ENCODE peak calls at places on chromosomes 11 and 22, in eight cellular contexts. G is Kasumi-1; X is cardiac fibroblast; B is RPMI7951; I is CD8-positive, alpha-beta memory T cell; D is hypothalamus; C is foreskin melanocyte; L is effector memory CD8-positive, alpha-beta T cell. W is an unnamed sample.

GRCh38 chr11:8309862-8310261 is 46.2 kb upstream of the LMO1 start:
- DNase-seq in C (no peak), G (no peak), D (no peak), X (no peak), L (no peak), B (no peak), I (no peak), W (no peak)

GRCh38 chr11:108511851-108512474 is 13.8 kb upstream of the POGLUT3 start:
- DNase-seq in X (peak), L (no peak), B (peak), G (no peak), C (peak), I (no peak), D (no peak), W (no peak)

GRCh38 chr11:279966-280761 is 2.0 kb downstream of the NLRP6 start:
- DNase-seq in L (no peak), C (no peak), G (peak), B (no peak), I (no peak), D (no peak), X (peak), W (peak)

GRCh38 chr22:35392357-35392756 is 7.6 kb upstream of the MCM5 start:
- DNase-seq in L (no peak), D (no peak), X (no peak), G (no peak), C (no peak), I (no peak), B (no peak), W (no peak)

GRCh38 chr11:12800032-12800671 is 125.9 kb downstream of the TEAD1 start:
- DNase-seq in C (no peak), B (peak), L (no peak), G (no peak), X (peak), I (no peak), D (no peak), W (no peak)

GRCh38 chr11:68774188-68774585 is 22.9 kb upstream of the TESMIN start:
- DNase-seq in I (no peak), X (no peak), G (no peak), D (no peak), B (no peak), L (no peak), C (no peak), W (no peak)

GRCh38 chr11:45665206-45665932 is at the start of gene CHST1:
- DNase-seq in L (no peak), C (no peak), X (no peak), B (peak), D (peak), G (no peak), I (no peak), W (peak)

GRCh38 chr22:29307658-29308147 is 1.3 kb downstream of the GAS2L1 start:
- DNase-seq in L (no peak), B (no peak), X (no peak), D (no peak), G (no peak), C (no peak), I (no peak), W (no peak)

GRCh38 chr11:69939551-69940245 is 120.5 kb upstream of the FGF3 start:
- DNase-seq in I (no peak), L (no peak), G (no peak), B (peak), X (peak), C (no peak), D (no peak), W (no peak)

GRCh38 chr11:119459293-119459976 is 36.5 kb upstream of the THY1 start:
- DNase-seq in D (no peak), I (no peak), X (no peak), L (no peak), B (no peak), C (no peak), G (no peak), W (no peak)

GRCh38 chr11:121105063-121105480 is 4.0 kb downstream of the TECTA start:
- DNase-seq in X (no peak), C (no peak), L (no peak), I (no peak), B (no peak), D (no peak), G (no peak), W (no peak)

GRCh38 chr11:79139900-79140299 is 300.9 kb downstream of the TENM4 start:
- DNase-seq in B (no peak), I (no peak), X (no peak), C (no peak), D (no peak), G (no peak), L (no peak), W (no peak)

GRCh38 chr11:111162306-111162705 is 83.2 kb upstream of the POU2AF2 start:
- DNase-seq in C (no peak), X (peak), B (no peak), I (no peak), G (no peak), L (no peak), D (no peak), W (no peak)

GRCh38 chr11:23079382-23079813 is 219.1 kb upstream of the CCDC179 start:
- DNase-seq in L (no peak), C (peak), X (peak), G (no peak), D (no peak), B (no peak), I (no peak), W (no peak)

GRCh38 chr11:76141901-76142300 is 64.4 kb downstream of the WNT11 start:
- DNase-seq in G (no peak), C (no peak), D (no peak), L (no peak), B (no peak), I (no peak), X (no peak), W (no peak)

GRCh38 chr11:70462818-70463477 is 64.6 kb downstream of the CTTN start:
- DNase-seq in L (no peak), B (no peak), I (no peak), C (no peak), D (no peak), X (no peak), G (no peak), W (no peak)

GRCh38 chr11:43904737-43905515 is 24.3 kb downstream of the ALKBH3 start:
- DNase-seq in B (peak), I (no peak), X (peak), G (no peak), L (no peak), C (peak), D (no peak), W (no peak)

GRCh38 chr11:103257360-103257759 is 148.1 kb downstream of the DYNC2H1 start:
- DNase-seq in L (no peak), I (no peak), X (peak), C (no peak), G (peak), D (no peak), B (peak), W (no peak)

GRCh38 chr22:45460288-45461109 is 42.2 kb upstream of the FBLN1 start:
- DNase-seq in D (no peak), X (peak), C (no peak), I (no peak), B (peak), L (no peak), G (no peak), W (no peak)

GRCh38 chr11:14698771-14699170 is 55.2 kb downstream of the PDE3B start:
- DNase-seq in I (no peak), G (peak), D (no peak), B (no peak), C (peak), L (no peak), X (no peak), W (no peak)

GRCh38 chr11:58028687-58029411 is 1.9 kb upstream of the OR6Q1 start:
- DNase-seq in D (no peak), G (peak), X (peak), I (no peak), L (no peak), C (no peak), B (no peak), W (no peak)

GRCh38 chr22:37279469-37279868 is 2.8 kb upstream of the CYTH4 start:
- DNase-seq in B (peak), I (no peak), L (no peak), G (peak), D (no peak), X (peak), C (no peak), W (peak)

GRCh38 chr11:118223576-118223975 is 1.2 kb downstream of the JAML start:
- DNase-seq in X (no peak), I (no peak), G (no peak), D (no peak), B (no peak), L (no peak), C (no peak), W (no peak)

GRCh38 chr11:27616711-27617110 is 83.5 kb downstream of the BDNF start:
- DNase-seq in D (no peak), B (no peak), X (no peak), G (no peak), L (no peak), I (no peak), C (no peak), W (no peak)

GRCh38 chr11:79366218-79366617 is 74.6 kb downstream of the TENM4 start:
- DNase-seq in L (no peak), I (no peak), G (no peak), B (peak), D (no peak), C (no peak), X (no peak), W (no peak)

GRCh38 chr11:120172921-120173705 is 35.2 kb upstream of the TRIM29 start:
- DNase-seq in L (no peak), D (no peak), C (no peak), I (no peak), X (no peak), G (no peak), B (no peak), W (no peak)

GRCh38 chr11:132036751-132037466 is 666.5 kb downstream of the NTM start:
- DNase-seq in C (no peak), I (no peak), B (no peak), G (no peak), X (no peak), L (no peak), D (no peak), W (no peak)

GRCh38 chr22:50293441-50294318 is 13.8 kb downstream of the PLXNB2 start:
- DNase-seq in L (no peak), I (no peak), X (peak), D (no peak), C (no peak), B (peak), G (peak), W (no peak)

GRCh38 chr11:79375818-79376550 is 64.8 kb downstream of the TENM4 start:
- DNase-seq in G (no peak), X (no peak), C (no peak), I (no peak), D (no peak), L (no peak), B (peak), W (no peak)

GRCh38 chr22:24405631-24406321 is 21.6 kb upstream of the ADORA2A start:
- DNase-seq in L (no peak), C (no peak), D (no peak), I (no peak), G (no peak), B (no peak), X (no peak), W (no peak)

GRCh38 chr11:64359712-64360402 is 895 bp downstream of the RPS6KA4 start:
- DNase-seq in G (peak), L (no peak), I (no peak), C (no peak), D (peak), X (no peak), B (no peak), W (no peak)

W was measured in immature natural killer cell.